ENCODE peak calls at places on chromosomes 13 and 19, in six cellular contexts. One of them, this sample, is unnamed.

GRCh38 chr13:51523082-51523518 is 61.2 kb upstream of the WDFY2 start:
- DNase-seq in CD8-positive, alpha-beta T cell: no peak
- DNase-seq in AG10803: peak
- DNase-seq in lower leg skin: peak
- DNase-seq in mucosa of descending colon: no peak
- DNase-seq in fibroblast of lung: peak
- DNase-seq in this sample: no peak

GRCh38 chr13:25744176-25744575 is 307.6 kb downstream of the SHISA2 start:
- DNase-seq in AG10803: no peak
- DNase-seq in mucosa of descending colon: no peak
- DNase-seq in lower leg skin: no peak
- DNase-seq in fibroblast of lung: no peak
- DNase-seq in CD8-positive, alpha-beta T cell: no peak
- DNase-seq in this sample: no peak

GRCh38 chr19:34096020-34096915 is 76.0 kb upstream of the LSM14A start:
- DNase-seq in mucosa of descending colon: no peak
- DNase-seq in AG10803: peak
- DNase-seq in fibroblast of lung: peak
- DNase-seq in lower leg skin: no peak
- DNase-seq in CD8-positive, alpha-beta T cell: no peak
- DNase-seq in this sample: no peak

GRCh38 chr13:23656637-23657036 is 86.4 kb downstream of the TNFRSF19 start:
- DNase-seq in fibroblast of lung: peak
- DNase-seq in lower leg skin: no peak
- DNase-seq in AG10803: peak
- DNase-seq in CD8-positive, alpha-beta T cell: no peak
- DNase-seq in mucosa of descending colon: no peak
- DNase-seq in this sample: no peak

GRCh38 chr19:10289836-10290438 is at the start of gene ICAM5:
- DNase-seq in CD8-positive, alpha-beta T cell: no peak
- DNase-seq in lower leg skin: no peak
- DNase-seq in AG10803: no peak
- DNase-seq in mucosa of descending colon: peak
- DNase-seq in fibroblast of lung: no peak
- DNase-seq in this sample: no peak

GRCh38 chr19:46755077-46755852 is 9.0 kb upstream of the STRN4 start:
- DNase-seq in fibroblast of lung: peak
- DNase-seq in lower leg skin: no peak
- DNase-seq in CD8-positive, alpha-beta T cell: no peak
- DNase-seq in AG10803: peak
- DNase-seq in mucosa of descending colon: peak
- DNase-seq in this sample: peak

GRCh38 chr13:23059173-23059572 is 121.6 kb upstream of the SGCG start:
- DNase-seq in AG10803: no peak
- DNase-seq in fibroblast of lung: no peak
- DNase-seq in mucosa of descending colon: no peak
- DNase-seq in lower leg skin: no peak
- DNase-seq in CD8-positive, alpha-beta T cell: no peak
- DNase-seq in this sample: no peak

GRCh38 chr13:94660695-94661324 is 51.5 kb downstream of the SOX21 start:
- DNase-seq in mucosa of descending colon: no peak
- DNase-seq in AG10803: peak
- DNase-seq in CD8-positive, alpha-beta T cell: no peak
- DNase-seq in lower leg skin: no peak
- DNase-seq in fibroblast of lung: peak
- DNase-seq in this sample: no peak

GRCh38 chr19:42038675-42039074 is 31.3 kb downstream of the GRIK5 start:
- DNase-seq in CD8-positive, alpha-beta T cell: no peak
- DNase-seq in fibroblast of lung: no peak
- DNase-seq in lower leg skin: no peak
- DNase-seq in AG10803: peak
- DNase-seq in mucosa of descending colon: no peak
- DNase-seq in this sample: no peak

GRCh38 chr19:50720181-50720920 is 749 bp upstream of the SHANK1 start:
- DNase-seq in fibroblast of lung: no peak
- DNase-seq in AG10803: no peak
- DNase-seq in mucosa of descending colon: no peak
- DNase-seq in lower leg skin: no peak
- DNase-seq in CD8-positive, alpha-beta T cell: no peak
- DNase-seq in this sample: no peak

GRCh38 chr13:46475586-46475991 is 77.4 kb upstream of the LRCH1 start:
- DNase-seq in fibroblast of lung: peak
- DNase-seq in AG10803: peak
- DNase-seq in CD8-positive, alpha-beta T cell: no peak
- DNase-seq in lower leg skin: peak
- DNase-seq in mucosa of descending colon: no peak
- DNase-seq in this sample: no peak

GRCh38 chr13:110818747-110819146 is 96.1 kb downstream of the ANKRD10 start:
- DNase-seq in mucosa of descending colon: no peak
- DNase-seq in lower leg skin: no peak
- DNase-seq in CD8-positive, alpha-beta T cell: no peak
- DNase-seq in AG10803: no peak
- DNase-seq in fibroblast of lung: no peak
- DNase-seq in this sample: no peak

GRCh38 chr19:11091343-11092153 is 2.3 kb downstream of the LDLR start:
- DNase-seq in fibroblast of lung: peak
- DNase-seq in AG10803: peak
- DNase-seq in CD8-positive, alpha-beta T cell: peak
- DNase-seq in mucosa of descending colon: peak
- DNase-seq in lower leg skin: peak
- DNase-seq in this sample: peak

GRCh38 chr19:17757125-17757524 is 5.8 kb downstream of the FCHO1 start:
- DNase-seq in AG10803: peak
- DNase-seq in lower leg skin: peak
- DNase-seq in mucosa of descending colon: no peak
- DNase-seq in fibroblast of lung: peak
- DNase-seq in CD8-positive, alpha-beta T cell: no peak
- DNase-seq in this sample: peak

GRCh38 chr19:11479470-11480080 is 1.3 kb downstream of the ELAVL3 start:
- DNase-seq in mucosa of descending colon: no peak
- DNase-seq in lower leg skin: no peak
- DNase-seq in fibroblast of lung: no peak
- DNase-seq in AG10803: no peak
- DNase-seq in CD8-positive, alpha-beta T cell: no peak
- DNase-seq in this sample: no peak

GRCh38 chr19:34832581-34833112 is 59.6 kb upstream of the ZNF599 start:
- DNase-seq in AG10803: no peak
- DNase-seq in mucosa of descending colon: no peak
- DNase-seq in fibroblast of lung: no peak
- DNase-seq in CD8-positive, alpha-beta T cell: no peak
- DNase-seq in lower leg skin: no peak
- DNase-seq in this sample: no peak

GRCh38 chr19:49196527-49197240 is 39.1 kb downstream of the TRPM4 start:
- DNase-seq in fibroblast of lung: no peak
- DNase-seq in mucosa of descending colon: peak
- DNase-seq in CD8-positive, alpha-beta T cell: no peak
- DNase-seq in AG10803: no peak
- DNase-seq in lower leg skin: no peak
- DNase-seq in this sample: no peak

GRCh38 chr13:110062077-110062776 is 244.7 kb downstream of the COL4A1 start:
- DNase-seq in lower leg skin: no peak
- DNase-seq in CD8-positive, alpha-beta T cell: no peak
- DNase-seq in fibroblast of lung: no peak
- DNase-seq in mucosa of descending colon: no peak
- DNase-seq in AG10803: peak
- DNase-seq in this sample: no peak

GRCh38 chr13:102710261-102710679 is 15.4 kb upstream of the METTL21C start:
- DNase-seq in fibroblast of lung: peak
- DNase-seq in lower leg skin: peak
- DNase-seq in AG10803: peak
- DNase-seq in mucosa of descending colon: no peak
- DNase-seq in CD8-positive, alpha-beta T cell: no peak
- DNase-seq in this sample: no peak

GRCh38 chr19:1446713-1447564 is 3.0 kb upstream of the APC2 start:
- DNase-seq in CD8-positive, alpha-beta T cell: no peak
- DNase-seq in lower leg skin: no peak
- DNase-seq in AG10803: no peak
- DNase-seq in mucosa of descending colon: no peak
- DNase-seq in fibroblast of lung: no peak
- DNase-seq in this sample: no peak
- H3K4me3 ChIP-seq in CD8-positive, alpha-beta T cell: no peak
- H3K4me3 ChIP-seq in lower leg skin: no peak
- H3K4me3 ChIP-seq in AG10803: no peak
- H3K4me3 ChIP-seq in mucosa of descending colon: no peak
- H3K4me3 ChIP-seq in fibroblast of lung: no peak
- H3K4me3 ChIP-seq in this sample: no peak

GRCh38 chr19:5904302-5905071 is at the start of gene VMAC:
- DNase-seq in CD8-positive, alpha-beta T cell: peak
- DNase-seq in lower leg skin: peak
- DNase-seq in mucosa of descending colon: peak
- DNase-seq in AG10803: peak
- DNase-seq in fibroblast of lung: peak
- DNase-seq in this sample: peak

GRCh38 chr19:5903502-5904301 is at the start of gene NDUFA11:
- DNase-seq in fibroblast of lung: no peak
- DNase-seq in CD8-positive, alpha-beta T cell: peak
- DNase-seq in AG10803: peak
- DNase-seq in lower leg skin: peak
- DNase-seq in mucosa of descending colon: peak
- DNase-seq in this sample: peak

GRCh38 chr19:5900976-5901375 is 2.6 kb downstream of the NDUFA11 start:
- DNase-seq in lower leg skin: no peak
- DNase-seq in mucosa of descending colon: no peak
- DNase-seq in CD8-positive, alpha-beta T cell: no peak
- DNase-seq in fibroblast of lung: no peak
- DNase-seq in AG10803: no peak
- DNase-seq in this sample: no peak

GRCh38 chr19:5905072-5905778 is 553 bp downstream of the VMAC start:
- DNase-seq in AG10803: no peak
- DNase-seq in lower leg skin: no peak
- DNase-seq in fibroblast of lung: no peak
- DNase-seq in mucosa of descending colon: no peak
- DNase-seq in CD8-positive, alpha-beta T cell: no peak
- DNase-seq in this sample: no peak

DNA sequence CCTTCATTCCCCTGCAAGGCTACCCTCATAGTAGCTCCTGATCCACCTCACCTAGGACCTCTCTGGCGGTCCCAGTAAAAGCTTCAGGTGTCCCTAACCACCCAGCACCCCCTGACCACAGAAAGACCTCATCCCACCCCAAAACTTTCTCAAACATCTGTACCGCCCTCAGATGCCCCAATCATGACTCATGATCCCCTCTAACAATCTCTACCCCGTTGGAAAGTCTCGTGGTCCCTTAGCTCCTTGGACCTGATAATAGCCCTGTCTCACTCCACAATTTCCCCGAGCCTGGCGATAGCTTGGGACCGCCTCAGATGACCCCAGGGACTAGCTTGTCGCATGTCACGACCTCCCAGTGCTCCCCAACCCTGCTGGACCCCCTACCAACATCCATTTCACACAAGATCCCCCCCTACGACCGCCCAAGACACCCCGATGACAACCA is 512 bp downstream of the NDUFA11 start:
- DNase-seq in CD8-positive, alpha-beta T cell: no peak
- DNase-seq in AG10803: peak
- DNase-seq in fibroblast of lung: peak
- DNase-seq in mucosa of descending colon: no peak
- DNase-seq in lower leg skin: no peak
- DNase-seq in this sample: no peak
- H3K4me3 ChIP-seq in CD8-positive, alpha-beta T cell: peak
- H3K4me3 ChIP-seq in AG10803: peak
- H3K4me3 ChIP-seq in fibroblast of lung: peak
- H3K4me3 ChIP-seq in mucosa of descending colon: peak
- H3K4me3 ChIP-seq in lower leg skin: peak
- H3K4me3 ChIP-seq in this sample: peak

GRCh38 chr19:43582495-43582894 is 6.9 kb downstream of the PINLYP start:
- DNase-seq in AG10803: no peak
- DNase-seq in CD8-positive, alpha-beta T cell: no peak
- DNase-seq in lower leg skin: no peak
- DNase-seq in fibroblast of lung: no peak
- DNase-seq in mucosa of descending colon: no peak
- DNase-seq in this sample: no peak

GRCh38 chr19:43584484-43584883 is 8.9 kb downstream of the PINLYP start:
- DNase-seq in CD8-positive, alpha-beta T cell: no peak
- DNase-seq in mucosa of descending colon: no peak
- DNase-seq in AG10803: no peak
- DNase-seq in fibroblast of lung: no peak
- DNase-seq in lower leg skin: no peak
- DNase-seq in this sample: no peak

GRCh38 chr19:43586346-43586745 is 9.6 kb downstream of the IRGQ start:
- DNase-seq in CD8-positive, alpha-beta T cell: no peak
- DNase-seq in AG10803: no peak
- DNase-seq in mucosa of descending colon: no peak
- DNase-seq in lower leg skin: no peak
- DNase-seq in fibroblast of lung: no peak
- DNase-seq in this sample: no peak

GRCh38 chr19:43578787-43579186 is 3.2 kb downstream of the PINLYP start:
- DNase-seq in AG10803: no peak
- DNase-seq in CD8-positive, alpha-beta T cell: no peak
- DNase-seq in mucosa of descending colon: no peak
- DNase-seq in fibroblast of lung: no peak
- DNase-seq in lower leg skin: no peak
- DNase-seq in this sample: no peak

GRCh38 chr19:43581467-43581866 is 5.9 kb downstream of the PINLYP start:
- DNase-seq in lower leg skin: no peak
- DNase-seq in CD8-positive, alpha-beta T cell: no peak
- DNase-seq in mucosa of descending colon: no peak
- DNase-seq in AG10803: no peak
- DNase-seq in fibroblast of lung: no peak
- DNase-seq in this sample: no peak
- H3K4me3 ChIP-seq in lower leg skin: no peak
- H3K4me3 ChIP-seq in CD8-positive, alpha-beta T cell: no peak
- H3K4me3 ChIP-seq in mucosa of descending colon: no peak
- H3K4me3 ChIP-seq in AG10803: no peak
- H3K4me3 ChIP-seq in fibroblast of lung: no peak
- H3K4me3 ChIP-seq in this sample: peak

GRCh38 chr19:8109455-8109854 is 39.9 kb downstream of the FBN3 start:
- DNase-seq in lower leg skin: no peak
- DNase-seq in fibroblast of lung: no peak
- DNase-seq in CD8-positive, alpha-beta T cell: no peak
- DNase-seq in AG10803: no peak
- DNase-seq in mucosa of descending colon: peak
- DNase-seq in this sample: no peak

GRCh38 chr19:8109890-8110662 is 39.3 kb downstream of the FBN3 start:
- DNase-seq in fibroblast of lung: no peak
- DNase-seq in CD8-positive, alpha-beta T cell: no peak
- DNase-seq in lower leg skin: no peak
- DNase-seq in AG10803: no peak
- DNase-seq in mucosa of descending colon: peak
- DNase-seq in this sample: no peak

GRCh38 chr19:8111376-8111775 is 38.0 kb downstream of the FBN3 start:
- DNase-seq in mucosa of descending colon: no peak
- DNase-seq in fibroblast of lung: no peak
- DNase-seq in lower leg skin: no peak
- DNase-seq in AG10803: no peak
- DNase-seq in CD8-positive, alpha-beta T cell: no peak
- DNase-seq in this sample: no peak

GRCh38 chr19:8113017-8113416 is 36.4 kb downstream of the FBN3 start:
- DNase-seq in mucosa of descending colon: peak
- DNase-seq in fibroblast of lung: no peak
- DNase-seq in AG10803: no peak
- DNase-seq in CD8-positive, alpha-beta T cell: no peak
- DNase-seq in lower leg skin: no peak
- DNase-seq in this sample: no peak

DNA sequence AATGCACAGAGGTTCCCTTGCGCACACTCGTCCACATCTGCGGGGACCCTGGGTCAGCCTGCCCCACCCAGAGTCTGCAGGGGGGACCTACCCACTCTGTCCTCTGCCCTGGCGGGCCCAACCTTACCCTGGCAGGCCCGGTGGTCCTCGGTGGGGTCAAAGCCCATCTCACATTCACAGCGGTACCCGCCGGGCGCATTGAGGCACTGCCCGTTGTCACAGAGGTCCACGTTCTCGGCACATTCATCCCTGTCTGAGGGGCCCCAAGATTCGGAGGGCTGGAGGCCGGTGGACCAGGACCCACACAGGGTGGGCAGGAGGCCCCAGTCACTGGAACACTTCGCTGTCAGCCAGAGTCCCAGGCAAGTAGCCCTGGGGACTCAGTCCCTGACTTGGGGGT is 38.5 kb downstream of the FBN3 start:
- DNase-seq in AG10803: no peak
- DNase-seq in lower leg skin: no peak
- DNase-seq in CD8-positive, alpha-beta T cell: no peak
- DNase-seq in mucosa of descending colon: peak
- DNase-seq in fibroblast of lung: no peak
- DNase-seq in this sample: no peak
- H3K4me3 ChIP-seq in AG10803: no peak
- H3K4me3 ChIP-seq in lower leg skin: no peak
- H3K4me3 ChIP-seq in CD8-positive, alpha-beta T cell: no peak
- H3K4me3 ChIP-seq in mucosa of descending colon: no peak
- H3K4me3 ChIP-seq in fibroblast of lung: no peak
- H3K4me3 ChIP-seq in this sample: no peak

This sample was measured in tibial artery.